ENCODE peak calls at places on chromosomes 5 and 9, in six cellular contexts. D, L, G, V, Q and Z are unnamed samples.

GRCh38 chr5:17105744-17106450 is 111.5 kb upstream of the BASP1 start:
- DNase-seq in D (no peak), L (no peak), G (peak), V (no peak), Q (no peak), Z (peak)

GRCh38 chr9:20754556-20754955 is 70.5 kb downstream of the FOCAD start:
- DNase-seq in D (no peak), L (no peak), G (peak), V (no peak), Q (no peak), Z (peak)

GRCh38 chr9:125359011-125359410 is 97.4 kb downstream of the GAPVD1 start:
- DNase-seq in D (no peak), L (no peak), G (no peak), V (no peak), Q (no peak), Z (no peak)

GRCh38 chr5:173869316-173869715 is 18.8 kb upstream of the CPEB4 start:
- DNase-seq in D (no peak), L (no peak), G (no peak), V (no peak), Q (no peak), Z (peak)

GRCh38 chr9:133357656-133358055 is 1.3 kb downstream of the SURF2 start:
- DNase-seq in D (no peak), L (no peak), G (no peak), V (no peak), Q (no peak), Z (no peak)

GRCh38 chr5:133900498-133901270 is 67.7 kb downstream of the C5orf15 start:
- DNase-seq in D (no peak), L (no peak), G (no peak), V (no peak), Q (no peak), Z (no peak)

GRCh38 chr9:89802809-89803355 is 198.1 kb downstream of the GADD45G start:
- DNase-seq in D (peak), L (no peak), G (no peak), V (no peak), Q (peak), Z (no peak)

GRCh38 chr5:72205431-72206009 is 98.2 kb downstream of the MAP1B start:
- DNase-seq in D (no peak), L (no peak), G (peak), V (no peak), Q (no peak), Z (no peak)

GRCh38 chr5:141359790-141360426 is at the start of gene PCDHGB2:
- DNase-seq in D (no peak), L (no peak), G (peak), V (no peak), Q (peak), Z (peak)

GRCh38 chr9:114779352-114779845 is 26.4 kb downstream of the TNFSF15 start:
- DNase-seq in D (peak), L (no peak), G (no peak), V (peak), Q (peak), Z (peak)

GRCh38 chr5:84242286-84242685 is 142.4 kb downstream of the EDIL3 start:
- DNase-seq in D (no peak), L (no peak), G (peak), V (no peak), Q (no peak), Z (no peak)

GRCh38 chr9:92592946-92593860 is 57.4 kb upstream of the ECM2 start:
- DNase-seq in D (no peak), L (no peak), G (peak), V (no peak), Q (no peak), Z (no peak)

GRCh38 chr9:15882328-15882727 is 329.5 kb downstream of the CCDC171 start:
- DNase-seq in D (no peak), L (no peak), G (no peak), V (no peak), Q (no peak), Z (no peak)

GRCh38 chr9:9108641-9109040 is 1309.1 kb upstream of the DMAC1 start:
- DNase-seq in D (no peak), L (no peak), G (no peak), V (no peak), Q (no peak), Z (no peak)

GRCh38 chr5:67809589-67809988 is 406.0 kb upstream of the PIK3R1 start:
- DNase-seq in D (no peak), L (no peak), G (no peak), V (no peak), Q (no peak), Z (no peak)

GRCh38 chr9:96064838-96065481 is 189.5 kb downstream of the ERCC6L2 start:
- DNase-seq in D (no peak), L (no peak), G (no peak), V (no peak), Q (no peak), Z (no peak)

GRCh38 chr9:109914280-109915027 is 134.5 kb downstream of the PALM2AKAP2 start:
- DNase-seq in D (no peak), L (no peak), G (peak), V (no peak), Q (no peak), Z (peak)

GRCh38 chr5:61625682-61626620 is 293.9 kb downstream of the ZSWIM6 start:
- DNase-seq in D (no peak), L (no peak), G (peak), V (peak), Q (no peak), Z (no peak)

GRCh38 chr5:14915291-14915976 is 43.9 kb upstream of the ANKH start:
- DNase-seq in D (no peak), L (no peak), G (peak), V (no peak), Q (no peak), Z (peak)

GRCh38 chr9:106886111-106887046 is 23.4 kb downstream of the ZNF462 start:
- DNase-seq in D (no peak), L (no peak), G (no peak), V (no peak), Q (no peak), Z (peak)

GRCh38 chr5:172403191-172403794 is 51.0 kb downstream of the SH3PXD2B start:
- DNase-seq in D (no peak), L (no peak), G (peak), V (peak), Q (no peak), Z (no peak)

GRCh38 chr9:34197756-34198711 is 19.2 kb downstream of the UBAP1 start:
- DNase-seq in D (no peak), L (no peak), G (no peak), V (no peak), Q (no peak), Z (peak)

GRCh38 chr9:19269582-19269981 is 39.1 kb downstream of the DENND4C start:
- DNase-seq in D (no peak), L (no peak), G (peak), V (no peak), Q (no peak), Z (no peak)

GRCh38 chr5:5387192-5387591 is 35.3 kb upstream of the ICE1 start:
- DNase-seq in D (no peak), L (no peak), G (no peak), V (no peak), Q (no peak), Z (peak)

GRCh38 chr5:126866837-126867236 is 89.9 kb downstream of the LMNB1 start:
- DNase-seq in D (no peak), L (no peak), G (no peak), V (no peak), Q (no peak), Z (no peak)

GRCh38 chr5:130002183-130002582 is 97.9 kb downstream of the CHSY3 start:
- DNase-seq in D (no peak), L (no peak), G (no peak), V (no peak), Q (no peak), Z (no peak)

GRCh38 chr5:83877911-83878706 is 157.5 kb upstream of the HAPLN1 start:
- DNase-seq in D (no peak), L (no peak), G (peak), V (no peak), Q (no peak), Z (peak)

GRCh38 chr9:137880976-137881530 is 3.5 kb downstream of the CACNA1B start:
- DNase-seq in D (no peak), L (no peak), G (no peak), V (no peak), Q (no peak), Z (no peak)

GRCh38 chr5:5105531-5105930 is 34.6 kb upstream of the ADAMTS16 start:
- DNase-seq in D (no peak), L (no peak), G (no peak), V (no peak), Q (no peak), Z (peak)

GRCh38 chr5:180830253-180831138 is 27.9 kb upstream of the MGAT1 start:
- DNase-seq in D (no peak), L (peak), G (peak), V (peak), Q (no peak), Z (no peak)

GRCh38 chr5:61071565-61071964 is 90.7 kb downstream of the SMIM15 start:
- DNase-seq in D (no peak), L (no peak), G (no peak), V (no peak), Q (no peak), Z (no peak)

GRCh38 chr5:9895305-9895650 is 265.1 kb upstream of the TAS2R1 start:
- DNase-seq in D (no peak), L (no peak), G (no peak), V (no peak), Q (no peak), Z (no peak)

GRCh38 chr5:31962928-31963327 is 211.2 kb downstream of the GOLPH3 start:
- DNase-seq in D (no peak), L (no peak), G (peak), V (no peak), Q (peak), Z (peak)

GRCh38 chr5:12182988-12183387 is 278.7 kb upstream of the CTNND2 start:
- DNase-seq in D (no peak), L (no peak), G (no peak), V (no peak), Q (no peak), Z (no peak)

GRCh38 chr9:122125158-122125890 is 32.2 kb upstream of the TTLL11 start:
- DNase-seq in D (peak), L (peak), G (peak), V (peak), Q (peak), Z (peak)

GRCh38 chr9:7154003-7154619 is 396.3 kb downstream of the KDM4C start:
- DNase-seq in D (no peak), L (no peak), G (no peak), V (no peak), Q (no peak), Z (no peak)